ENCODE peak calls at places on chromosomes 2 and 18, in ten cellular contexts. K is stimulated activated CD4-positive, alpha-beta T cell treated with anti-CD3 and anti-CD28 coated beads, Interleukin-1b, Interleukin-23, amount 100 ng/mL, for 24 hours; R is lower lobe of right lung; G is RPMI7951; P is GM20000; E is aorta; Y is neuronal stem cell; X is WTC11; T is mesenteric fat pad; U is lung microvascular endothelial cell. F is an unnamed sample.

GRCh38 chr2:215830313-215830712 is 183.0 kb downstream of the MREG start:
- DNase-seq in K (no peak), R (peak), G (peak), P (no peak), E (no peak), Y (no peak), X (no peak), T (no peak), U (peak), F (no peak)

GRCh38 chr2:231235217-231235616 is 36.8 kb downstream of the ARMC9 start:
- DNase-seq in K (no peak), R (no peak), G (no peak), P (no peak), E (no peak), Y (no peak), X (no peak), T (no peak), U (no peak), F (no peak)

GRCh38 chr2:133894429-133894828 is 326.2 kb upstream of the NCKAP5 start:
- DNase-seq in K (no peak), R (no peak), G (no peak), P (no peak), E (no peak), Y (no peak), X (no peak), T (no peak), U (no peak), F (no peak)

GRCh38 chr2:16553222-16553621 is 112.4 kb downstream of the CYRIA start:
- DNase-seq in K (peak), R (no peak), G (no peak), P (peak), E (no peak), Y (peak), X (peak), T (no peak), U (peak), F (peak)

GRCh38 chr2:15800489-15801329 is 139.6 kb upstream of the MYCN start:
- DNase-seq in K (no peak), R (no peak), G (no peak), P (no peak), E (no peak), Y (no peak), X (peak), T (no peak), U (no peak), F (peak)

GRCh38 chr2:47201224-47201623 is 46.1 kb upstream of the STPG4 start:
- DNase-seq in K (no peak), R (no peak), G (peak), P (no peak), E (no peak), Y (no peak), X (no peak), T (no peak), U (no peak), F (no peak)

GRCh38 chr18:48136544-48137353 is 206.3 kb upstream of the SMAD2 start:
- DNase-seq in K (no peak), R (peak), G (no peak), P (peak), E (no peak), Y (no peak), X (no peak), T (peak), U (no peak), F (no peak)

GRCh38 chr18:54807303-54807702 is 21.0 kb upstream of the RAB27B start:
- DNase-seq in K (no peak), R (no peak), G (no peak), P (no peak), E (no peak), Y (no peak), X (no peak), T (no peak), U (no peak), F (no peak)

GRCh38 chr2:20069756-20070155 is 18.3 kb upstream of the LAPTM4A start:
- DNase-seq in K (no peak), R (no peak), G (no peak), P (no peak), E (no peak), Y (no peak), X (no peak), T (no peak), U (no peak), F (no peak)

GRCh38 chr2:3571284-3571683 is 3.8 kb upstream of the RPS7 start:
- DNase-seq in K (no peak), R (no peak), G (peak), P (no peak), E (no peak), Y (no peak), X (no peak), T (no peak), U (no peak), F (no peak)

F was measured in H9.